ENCODE peak calls at places on chromosomes 2 and 18, in six cellular contexts. E, H, S, B, F and W are unnamed samples.

GRCh38 chr18:79439201-79440023 is 43.7 kb downstream of the NFATC1 start:
- DNase-seq in E (no peak), S (peak), F (no peak), B (no peak), H (no peak), W (peak)

GRCh38 chr2:138090330-138090729 is 126.1 kb downstream of the HNMT start:
- DNase-seq in H (no peak), S (no peak), B (no peak), E (no peak), F (peak), W (peak)

GRCh38 chr2:207129821-207130220 is 35.9 kb downstream of the KLF7 start:
- DNase-seq in F (no peak), E (no peak), B (no peak), H (no peak), S (no peak), W (no peak)

GRCh38 chr2:40118622-40119021 is 333.3 kb downstream of the SLC8A1 start:
- DNase-seq in S (no peak), H (no peak), F (no peak), B (no peak), E (no peak), W (no peak)

GRCh38 chr2:8119782-8120551 is 561.9 kb upstream of the ID2 start:
- DNase-seq in B (no peak), H (no peak), S (no peak), E (no peak), F (no peak), W (no peak)

GRCh38 chr2:187890690-187891089 is 336.5 kb upstream of the TFPI start:
- DNase-seq in S (no peak), B (no peak), E (no peak), F (no peak), H (no peak), W (no peak)

GRCh38 chr2:105814291-105814940 is 69.7 kb downstream of the NCK2 start:
- DNase-seq in E (no peak), H (no peak), F (no peak), B (no peak), S (no peak), W (no peak)

GRCh38 chr2:165572155-165572554 is 102.7 kb downstream of the CSRNP3 start:
- DNase-seq in H (no peak), B (no peak), F (no peak), E (no peak), S (no peak), W (no peak)

GRCh38 chr2:64234150-64234549 is 89.9 kb upstream of the PELI1 start:
- DNase-seq in E (peak), B (no peak), F (no peak), S (no peak), H (no peak), W (no peak)

GRCh38 chr2:37343537-37344434 is 644 bp upstream of the QPCT start:
- DNase-seq in S (peak), E (no peak), F (no peak), H (no peak), B (no peak), W (no peak)

GRCh38 chr2:37843554-37843953 is 81.5 kb upstream of the RMDN2 start:
- DNase-seq in E (no peak), H (no peak), F (no peak), S (no peak), B (no peak), W (no peak)

GRCh38 chr2:64329848-64330247 is 124.1 kb upstream of the LGALSL start:
- DNase-seq in F (no peak), E (no peak), H (peak), B (no peak), S (no peak), W (no peak)

GRCh38 chr18:79326413-79327198 is 69.1 kb upstream of the NFATC1 start:
- DNase-seq in S (no peak), H (no peak), B (no peak), E (no peak), F (no peak), W (no peak)

GRCh38 chr2:26692814-26693286 is 328 bp downstream of the KCNK3 start:
- DNase-seq in H (no peak), E (no peak), F (no peak), S (no peak), B (no peak), W (no peak)

GRCh38 chr18:48319796-48320638 is 89.2 kb downstream of the ZBTB7C start:
- DNase-seq in H (no peak), S (no peak), B (no peak), E (no peak), F (no peak), W (no peak)

GRCh38 chr2:241126201-241126611 is 23.1 kb downstream of the PASK start:
- DNase-seq in S (no peak), F (no peak), H (no peak), E (no peak), B (no peak), W (no peak)

GRCh38 chr2:12091201-12091806 is 344.9 kb downstream of the LPIN1 start:
- DNase-seq in B (no peak), H (no peak), F (no peak), S (no peak), E (no peak), W (no peak)

GRCh38 chr18:45328271-45328670 is 287.0 kb upstream of the SLC14A2 start:
- DNase-seq in S (no peak), H (no peak), B (no peak), E (no peak), F (no peak), W (no peak)

GRCh38 chr2:182907081-182907830 is 40.8 kb upstream of the FRZB start:
- DNase-seq in H (no peak), E (peak), F (no peak), B (no peak), S (no peak), W (no peak)

GRCh38 chr18:13563390-13563805 is 163.0 kb downstream of the FAM210A start:
- DNase-seq in F (no peak), B (no peak), E (no peak), S (no peak), H (peak), W (no peak)

GRCh38 chr2:221129657-221130056 is 442.4 kb downstream of the EPHA4 start:
- DNase-seq in H (no peak), B (no peak), F (no peak), S (no peak), E (no peak), W (no peak)

GRCh38 chr2:235562065-235562747 is 68.4 kb downstream of the AGAP1 start:
- DNase-seq in H (no peak), B (no peak), F (no peak), S (no peak), E (no peak), W (no peak)

GRCh38 chr18:31760695-31761094 is at the start of gene SLC25A52:
- DNase-seq in F (no peak), B (no peak), S (no peak), H (no peak), E (no peak), W (no peak)

GRCh38 chr2:144509001-144509545 is 10.8 kb downstream of the ZEB2 start:
- DNase-seq in H (no peak), S (no peak), F (no peak), E (no peak), B (no peak), W (peak)

GRCh38 chr2:183024701-183025100 is 13.6 kb downstream of the NCKAP1 start:
- DNase-seq in F (no peak), S (no peak), E (no peak), B (no peak), H (no peak), W (no peak)

GRCh38 chr18:36312806-36313395 is 15.4 kb downstream of the FHOD3 start:
- DNase-seq in H (no peak), S (no peak), F (no peak), E (no peak), B (no peak), W (no peak)

GRCh38 chr2:173741715-173742114 is 223.5 kb downstream of the SP3 start:
- DNase-seq in E (no peak), S (no peak), F (peak), B (no peak), H (no peak), W (no peak)

DNA sequence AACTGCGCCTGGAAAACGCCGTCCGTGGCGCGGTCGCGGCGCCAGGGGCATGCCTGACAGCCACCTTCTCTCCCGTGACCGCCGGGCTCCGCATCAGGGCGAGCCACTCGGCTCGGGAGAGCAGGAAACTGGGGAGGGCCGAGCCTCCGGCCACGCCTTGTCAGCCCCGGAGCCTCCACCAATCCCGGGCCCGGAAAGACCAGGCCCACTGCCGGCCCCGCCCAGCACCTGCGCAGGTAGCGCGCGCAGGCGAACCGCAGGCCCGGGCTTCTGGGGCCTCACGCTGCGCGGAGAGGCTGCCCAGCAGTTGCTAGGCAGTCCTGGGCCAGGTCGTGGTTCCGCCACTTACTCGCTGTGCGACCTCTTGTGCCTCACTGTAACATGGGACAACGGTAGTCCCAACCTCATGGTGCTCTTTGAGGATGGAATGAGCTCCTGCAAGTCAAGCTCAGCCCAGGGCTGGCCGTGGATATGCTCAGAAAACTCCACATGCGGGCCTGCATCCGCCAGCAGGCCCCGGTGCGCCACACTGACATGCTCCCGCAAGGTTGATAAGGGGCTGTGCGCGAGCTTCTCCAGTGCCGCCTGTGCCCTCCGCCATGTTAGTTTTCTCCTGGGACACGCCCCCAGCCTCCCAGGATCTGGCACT is 97.1 kb downstream of the INHBB start:
- DNase-seq in H (peak), F (peak), E (peak), B (no peak), S (no peak), W (no peak)
- TF ChIP-seq POLR2A in H (peak), F (peak), E (no peak), B (peak), S (no peak), W (no peak)

DNA sequence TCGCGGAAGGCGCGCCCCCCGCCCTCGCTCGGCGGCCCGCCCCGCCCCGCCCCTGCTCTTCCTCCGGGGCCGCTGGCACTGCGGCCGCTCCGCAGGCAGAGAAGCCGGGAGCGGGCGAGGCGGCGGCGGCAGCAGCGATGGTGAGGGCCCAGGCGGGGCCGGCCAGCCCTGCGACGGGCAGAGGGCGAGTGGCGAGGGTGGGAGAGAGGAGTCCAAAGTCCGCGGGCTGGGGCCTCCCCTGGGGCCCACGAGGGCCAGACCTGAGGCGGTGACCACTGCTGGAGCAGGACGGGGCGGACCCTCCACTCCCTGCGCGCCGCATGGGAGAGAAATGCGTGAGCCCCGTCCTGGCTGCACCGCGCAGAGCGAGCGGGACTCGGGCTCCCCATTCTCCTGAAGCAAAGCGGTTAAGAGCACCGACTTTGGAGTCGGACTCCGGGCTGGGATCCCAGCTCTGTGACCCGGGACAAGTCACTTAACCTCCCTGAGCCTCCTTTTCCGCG is at the start of gene VAMP5:
- DNase-seq in S (peak), B (peak), F (no peak), E (peak), H (no peak), W (peak)
- TF ChIP-seq POLR2A in S (peak), B (peak), F (no peak), E (no peak), H (no peak), W (no peak)

GRCh38 chr2:142877265-142877756 is at the start of gene KYNU:
- DNase-seq in E (no peak), S (no peak), F (no peak), B (no peak), H (no peak), W (no peak)
- TF ChIP-seq POLR2A in E (no peak), S (no peak), F (no peak), B (no peak), H (no peak), W (no peak)

GRCh38 chr2:190979906-190980629 is 33.9 kb downstream of the STAT1 start:
- DNase-seq in S (peak), E (no peak), F (no peak), H (peak), B (peak), W (no peak)
- TF ChIP-seq POLR2A in S (no peak), E (no peak), F (no peak), H (no peak), B (no peak), W (no peak)

DNA sequence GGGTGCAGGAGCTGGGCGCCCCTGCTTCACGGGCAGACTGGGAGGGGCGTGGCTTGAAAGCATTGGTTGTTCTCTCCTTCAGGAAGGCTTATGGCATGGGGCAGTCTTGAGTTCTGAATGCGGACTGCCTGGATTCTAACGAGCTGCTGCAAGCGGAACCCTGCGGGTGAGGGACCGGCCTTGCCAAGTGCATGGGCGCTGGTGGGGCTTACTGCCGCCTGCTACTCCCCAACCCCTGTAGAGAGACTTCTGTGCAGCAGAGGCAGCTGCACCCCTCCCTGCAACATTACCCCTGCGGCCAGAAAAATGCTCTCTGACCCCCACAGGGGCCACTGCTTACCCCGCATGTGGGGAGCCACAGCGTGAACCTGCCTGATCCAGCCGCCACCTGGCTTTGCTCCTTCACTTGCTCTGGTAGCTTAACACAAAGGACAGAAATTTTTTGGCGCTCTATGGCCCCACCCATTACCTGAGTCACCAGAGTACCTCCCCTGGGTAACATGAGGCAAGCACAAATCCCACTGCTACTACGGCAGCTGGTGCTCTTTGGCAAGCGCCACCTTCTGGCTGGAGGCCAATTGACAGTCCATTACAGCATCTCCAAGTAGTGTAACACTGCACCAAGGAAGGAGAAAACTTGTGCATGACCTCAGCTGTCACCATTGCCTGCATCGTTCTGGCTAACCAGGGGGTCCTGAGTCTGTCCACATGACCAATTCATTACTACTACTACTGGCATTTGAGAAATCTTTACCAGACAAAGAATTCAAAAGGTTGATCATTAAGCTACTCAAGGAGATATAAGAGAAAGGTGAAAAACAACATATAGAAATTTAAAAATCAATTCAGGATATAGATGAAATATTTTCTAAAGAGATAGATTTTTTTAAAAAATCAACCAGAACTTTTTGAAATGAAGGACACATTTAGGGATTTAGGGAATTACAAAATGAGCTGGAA is 35.4 kb downstream of the MYL12B start:
- DNase-seq in F (peak), E (peak), S (peak), H (peak), B (peak), W (peak)
- TF ChIP-seq POLR2A in F (peak), E (peak), S (no peak), H (peak), B (no peak), W (peak)

GRCh38 chr2:24491626-24492282 is 700 bp downstream of the NCOA1 start:
- DNase-seq in S (peak), E (peak), B (peak), H (peak), F (no peak), W (peak)

GRCh38 chr2:24492283-24493272 is 1.5 kb downstream of the NCOA1 start:
- DNase-seq in F (no peak), E (no peak), S (no peak), H (peak), B (no peak), W (peak)

GRCh38 chr2:24489942-24490673 is 946 bp upstream of the NCOA1 start:
- DNase-seq in F (no peak), S (no peak), B (no peak), E (peak), H (peak), W (peak)

GRCh38 chr2:24489465-24489864 is 1.6 kb upstream of the NCOA1 start:
- DNase-seq in S (no peak), H (peak), B (no peak), F (no peak), E (peak), W (peak)

GRCh38 chr2:24490674-24491625 is at the start of gene NCOA1:
- DNase-seq in E (peak), B (peak), S (peak), H (peak), F (peak), W (peak)
- TF ChIP-seq POLR2A in E (no peak), B (peak), S (peak), H (peak), F (peak), W (peak)

GRCh38 chr2:109614715-109615636 is 812 bp downstream of the SOWAHC start:
- DNase-seq in B (peak), S (peak), F (no peak), H (no peak), E (peak), W (no peak)

GRCh38 chr2:109612991-109613921 is 510 bp downstream of the SEPTIN10 start:
- DNase-seq in E (no peak), F (no peak), H (peak), B (peak), S (peak), W (peak)

GRCh38 chr2:109616184-109616583 is 2.0 kb downstream of the SOWAHC start:
- DNase-seq in S (no peak), F (no peak), E (no peak), B (no peak), H (no peak), W (no peak)

GRCh38 chr2:109615637-109616144 is 1.5 kb downstream of the SOWAHC start:
- DNase-seq in E (peak), F (no peak), S (no peak), H (no peak), B (no peak), W (no peak)

GRCh38 chr2:109613922-109614714 is at the start of the genes SEPTIN10 and SOWAHC:
- DNase-seq in F (peak), H (peak), E (peak), B (peak), S (peak), W (peak)
- TF ChIP-seq POLR2A in F (peak), H (peak), E (peak), B (peak), S (peak), W (no peak)

GRCh38 chr2:197453914-197454398 is 604 bp downstream of the COQ10B start:
- DNase-seq in S (no peak), H (peak), E (no peak), B (no peak), F (peak), W (peak)

GRCh38 chr2:197455428-197455827 is 2.1 kb downstream of the COQ10B start:
- DNase-seq in B (no peak), F (no peak), H (no peak), S (no peak), E (no peak), W (no peak)

GRCh38 chr2:197452754-197453122 is 614 bp upstream of the COQ10B start:
- DNase-seq in E (no peak), S (no peak), B (no peak), F (no peak), H (no peak), W (no peak)

GRCh38 chr2:197454923-197455322 is 1.6 kb downstream of the COQ10B start:
- DNase-seq in H (no peak), B (no peak), F (no peak), S (no peak), E (no peak), W (no peak)

GRCh38 chr2:197453123-197453913 is at the start of gene COQ10B:
- DNase-seq in E (peak), F (peak), S (peak), H (peak), B (peak), W (peak)
- TF ChIP-seq POLR2A in E (peak), F (peak), S (peak), H (peak), B (peak), W (peak)